ENCODE peak calls at places on chromosomes 12 and 14, in seven cellular contexts. Y is GOT3, G is GM23248, J is kidney glomerular epithelial cell, X is H7, Q is suprapubic skin, E is H9. H is an unnamed sample.

GRCh38 chr12:131133015-131133905 is 179.6 kb downstream of the ADGRD1 start:
- DNase-seq in X (no peak), G (peak), Q (peak), J (no peak), Y (no peak), E (no peak), H (no peak)

GRCh38 chr14:52307870-52308269 is 6.2 kb upstream of the PTGER2 start:
- DNase-seq in J (no peak), E (no peak), G (peak), Q (no peak), Y (no peak), X (no peak), H (peak)

GRCh38 chr12:6540181-6540877 is 6.0 kb downstream of the GAPDH start:
- DNase-seq in J (peak), E (peak), G (peak), Q (peak), X (peak), Y (no peak), H (peak)

GRCh38 chr14:104554088-104554607 is 25.4 kb upstream of the C14orf180 start:
- DNase-seq in Y (no peak), J (no peak), X (peak), G (no peak), E (no peak), Q (no peak), H (no peak)

GRCh38 chr14:103517626-103518415 is 4.8 kb downstream of the CKB start:
- DNase-seq in G (peak), Y (no peak), X (peak), E (no peak), J (no peak), Q (peak), H (peak)

GRCh38 chr14:31760277-31760676 is 199.1 kb downstream of the NUBPL start:
- DNase-seq in X (no peak), Q (no peak), Y (no peak), E (no peak), J (no peak), G (no peak), H (no peak)

GRCh38 chr12:1104088-1104800 is 113.2 kb downstream of the ERC1 start:
- DNase-seq in E (no peak), J (no peak), Y (no peak), X (no peak), Q (no peak), G (no peak), H (no peak)

GRCh38 chr12:68743416-68743815 is 2.6 kb upstream of the SLC35E3 start:
- DNase-seq in G (peak), E (no peak), X (no peak), Y (no peak), Q (no peak), J (no peak), H (peak)

GRCh38 chr14:65594153-65594881 is 181.8 kb downstream of the FUT8 start:
- DNase-seq in E (peak), G (no peak), Q (no peak), Y (no peak), X (peak), J (no peak), H (no peak)

GRCh38 chr14:100025111-100025510 is 40.1 kb upstream of the EVL start:
- DNase-seq in Q (no peak), G (peak), E (peak), Y (no peak), J (peak), X (peak), H (peak)

GRCh38 chr14:103527408-103528157 is 1.4 kb upstream of the TRMT61A start:
- DNase-seq in Y (peak), G (peak), X (no peak), E (no peak), Q (peak), J (no peak), H (peak)

GRCh38 chr12:26122681-26123481 is 2.0 kb downstream of the BHLHE41 start:
- DNase-seq in E (peak), G (peak), Q (peak), X (peak), J (peak), Y (no peak), H (peak)

GRCh38 chr12:28191690-28192089 is 1.4 kb downstream of the CCDC91 start:
- DNase-seq in Y (no peak), Q (peak), E (no peak), G (peak), J (no peak), X (peak), H (no peak)

GRCh38 chr14:105940534-105941225 is 414.3 kb downstream of the TMEM121 start:
- DNase-seq in Y (no peak), G (no peak), X (no peak), J (no peak), Q (no peak), E (no peak), H (no peak)

GRCh38 chr12:67726868-67727267 is 78.3 kb downstream of the DYRK2 start:
- DNase-seq in J (no peak), G (no peak), Q (no peak), Y (no peak), E (no peak), X (no peak), H (no peak)

GRCh38 chr12:111444706-111445310 is 39.1 kb downstream of the SH2B3 start:
- DNase-seq in Q (no peak), G (peak), E (no peak), Y (no peak), J (no peak), X (peak), H (no peak)

GRCh38 chr12:24562761-24563392 is 386.0 kb downstream of the BCAT1 start:
- DNase-seq in J (peak), Q (peak), Y (no peak), E (peak), G (peak), X (peak), H (peak)

GRCh38 chr14:61388976-61389576 is 67.7 kb downstream of the PRKCH start:
- DNase-seq in Q (no peak), X (no peak), Y (no peak), E (no peak), J (no peak), G (peak), H (no peak)

GRCh38 chr12:85322715-85323114 is 42.7 kb downstream of the ALX1 start:
- DNase-seq in Y (no peak), E (no peak), X (no peak), G (peak), J (no peak), Q (no peak), H (no peak)

GRCh38 chr14:74038015-74038859 is 19.1 kb downstream of the BBOF1 start:
- DNase-seq in E (no peak), Q (no peak), J (peak), Y (no peak), X (peak), G (peak), H (peak)

GRCh38 chr12:109734219-109735000 is 20.8 kb downstream of the FAM222A start:
- DNase-seq in J (no peak), Y (no peak), Q (peak), X (peak), G (no peak), E (peak), H (no peak)

GRCh38 chr12:113130457-113131135 is 5.0 kb downstream of the RASAL1 start:
- DNase-seq in X (peak), Q (no peak), Y (no peak), G (peak), J (peak), E (peak), H (no peak)

GRCh38 chr12:118356809-118357326 is 15.8 kb downstream of the TAOK3 start:
- DNase-seq in G (peak), Q (no peak), E (no peak), X (no peak), Y (no peak), J (peak), H (peak)

GRCh38 chr12:117013726-117014125 is 85.5 kb downstream of the TESC start:
- DNase-seq in Q (no peak), J (no peak), Y (no peak), X (no peak), E (no peak), G (peak), H (no peak)

GRCh38 chr12:14919455-14919854 is 18.9 kb downstream of the ERP27 start:
- DNase-seq in X (no peak), Q (no peak), E (no peak), G (no peak), J (no peak), Y (no peak), H (no peak)

GRCh38 chr12:12564911-12565310 is 2.2 kb upstream of the DUSP16 start:
- DNase-seq in E (no peak), Y (no peak), G (no peak), X (no peak), J (no peak), Q (no peak), H (no peak)

GRCh38 chr14:24052656-24053547 is 1.1 kb downstream of the CARMIL3 start:
- DNase-seq in Y (no peak), X (peak), G (peak), E (no peak), J (no peak), Q (peak), H (no peak)

GRCh38 chr14:54881761-54882401 is 20.7 kb downstream of the GCH1 start:
- DNase-seq in Q (no peak), G (peak), Y (no peak), E (no peak), X (no peak), J (peak), H (peak)

GRCh38 chr12:66623455-66623854 is 55.4 kb downstream of the GRIP1 start:
- DNase-seq in Q (no peak), G (peak), X (no peak), J (no peak), E (no peak), Y (no peak), H (peak)

H was measured in GM03348.